ENCODE peak calls at places on chromosomes 16 and 17, in five cellular contexts. U, W, J, V and M are unnamed samples.

GRCh38 chr16:54998834-54999233 is 68.2 kb downstream of the IRX5 start:
- DNase-seq in U (no peak), W (no peak), J (no peak), V (no peak), M (no peak)

GRCh38 chr17:81510798-81511549 is 1.6 kb downstream of the ACTG1 start:
- DNase-seq in U (no peak), W (no peak), J (no peak), V (no peak), M (no peak)

GRCh38 chr17:16371742-16372141 is 9.1 kb upstream of the UBB start:
- DNase-seq in U (peak), W (no peak), J (no peak), V (peak), M (no peak)

GRCh38 chr17:59154721-59155438 is at the start of gene SKA2:
- DNase-seq in U (peak), W (peak), J (peak), V (no peak), M (peak)

GRCh38 chr17:7713782-7714181 is 3.8 kb upstream of the DNAH2 start:
- DNase-seq in U (no peak), W (no peak), J (no peak), V (no peak), M (no peak)

GRCh38 chr17:50199211-50199633 is 2.2 kb downstream of the COL1A1 start:
- DNase-seq in U (no peak), W (no peak), J (no peak), V (no peak), M (no peak)

GRCh38 chr16:67475051-67475450 is 5.9 kb downstream of the ATP6V0D1 start:
- DNase-seq in U (no peak), W (no peak), J (no peak), V (no peak), M (no peak)

GRCh38 chr17:44921122-44921882 is 6.0 kb upstream of the GFAP start:
- DNase-seq in U (no peak), W (peak), J (peak), V (no peak), M (peak)

GRCh38 chr17:3012926-3013581 is 50.4 kb downstream of the OR1D5 start:
- DNase-seq in U (peak), W (peak), J (peak), V (peak), M (peak)

GRCh38 chr17:32484628-32485027 is 2.2 kb upstream of the CDK5R1 start:
- DNase-seq in U (no peak), W (no peak), J (no peak), V (no peak), M (no peak)

GRCh38 chr16:59593256-59593655 is 859.1 kb upstream of the GOT2 start:
- DNase-seq in U (peak), W (no peak), J (no peak), V (peak), M (no peak)

GRCh38 chr17:70375813-70376448 is 206.6 kb downstream of the KCNJ2 start:
- DNase-seq in U (no peak), W (no peak), J (no peak), V (no peak), M (no peak)

GRCh38 chr17:70378005-70378404 is 208.7 kb downstream of the KCNJ2 start:
- DNase-seq in U (peak), W (no peak), J (no peak), V (no peak), M (peak)

GRCh38 chr17:70374496-70374895 is 205.2 kb downstream of the KCNJ2 start:
- DNase-seq in U (no peak), W (no peak), J (no peak), V (no peak), M (no peak)

GRCh38 chr17:70375406-70375805 is 206.1 kb downstream of the KCNJ2 start:
- DNase-seq in U (no peak), W (no peak), J (no peak), V (no peak), M (peak)

DNA sequence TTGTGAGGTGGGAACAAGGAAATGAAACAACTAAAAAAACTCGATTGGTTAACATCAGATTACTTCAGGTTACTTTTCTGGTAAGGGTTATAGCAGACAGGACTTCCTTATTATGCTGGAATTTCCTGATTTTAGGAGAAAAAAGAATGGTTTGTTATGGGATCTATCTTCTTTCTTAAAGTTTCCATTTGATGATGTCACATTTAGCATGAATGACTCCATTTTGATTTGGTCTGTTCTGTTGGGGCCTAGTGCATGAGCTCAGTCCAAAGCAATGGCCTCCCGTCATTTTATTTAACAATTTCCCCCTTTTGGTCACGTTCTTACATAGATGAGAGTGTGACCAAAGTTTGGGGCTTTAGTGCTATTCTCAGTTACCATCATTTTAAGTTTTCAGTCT is 210.7 kb downstream of the KCNJ2 start:
- DNase-seq in U (no peak), W (no peak), J (no peak), V (no peak), M (no peak)
- H3K4me3 ChIP-seq in U (no peak), W (no peak), J (no peak), V (no peak), M (no peak)

DNA sequence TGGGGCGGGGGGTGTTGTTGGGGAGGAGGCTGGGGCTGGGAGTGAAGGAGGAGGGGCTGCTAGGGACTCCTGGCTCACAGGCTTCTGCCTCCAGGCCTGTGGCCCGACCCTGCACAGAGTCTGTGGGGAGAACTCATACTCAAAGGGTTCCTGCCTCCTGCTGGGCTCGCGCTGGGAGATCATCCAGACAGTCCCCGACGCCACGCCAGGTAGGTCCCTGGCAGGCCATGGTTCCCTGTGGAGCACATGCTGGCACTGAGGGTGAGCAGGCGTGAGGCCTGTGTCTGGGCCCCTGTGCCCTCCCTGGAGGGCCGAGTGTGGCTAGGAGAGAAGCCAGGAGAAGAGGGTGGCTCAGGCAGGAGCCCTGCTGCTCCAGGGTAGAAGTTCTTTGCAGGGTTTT is 4.6 kb downstream of the ITGAD start:
- DNase-seq in U (no peak), W (no peak), J (no peak), V (no peak), M (no peak)
- H4K8ac ChIP-seq in U (no peak), W (no peak), J (no peak), V (no peak), M (no peak)

GRCh38 chr17:73943416-73943770 is 260.1 kb upstream of the RPL38 start:
- DNase-seq in U (no peak), W (no peak), J (no peak), V (no peak), M (no peak)
- H3K4me3 ChIP-seq in U (no peak), W (no peak), J (no peak), V (no peak), M (no peak)

GRCh38 chr16:4618645-4619418 is 4.1 kb upstream of the UBALD1 start:
- DNase-seq in U (no peak), W (no peak), J (no peak), V (no peak), M (no peak)
- H4K8ac ChIP-seq in U (no peak), W (no peak), J (no peak), V (no peak), M (no peak)

GRCh38 chr16:72848045-72848410 is 199.9 kb downstream of the ZFHX3 start:
- DNase-seq in U (no peak), W (no peak), J (no peak), V (no peak), M (no peak)
- H3K4me3 ChIP-seq in U (no peak), W (no peak), J (no peak), V (no peak), M (no peak)

GRCh38 chr17:18224053-18224427 is 1.4 kb upstream of the LLGL1 start:
- DNase-seq in U (no peak), W (no peak), J (no peak), V (no peak), M (no peak)

GRCh38 chr17:18224428-18225120 is 861 bp upstream of the LLGL1 start:
- DNase-seq in U (peak), W (peak), J (peak), V (peak), M (peak)

GRCh38 chr17:18226284-18226945 is 980 bp downstream of the LLGL1 start:
- DNase-seq in U (no peak), W (no peak), J (no peak), V (peak), M (no peak)

GRCh38 chr17:18225562-18226283 is at the start of gene LLGL1:
- DNase-seq in U (peak), W (peak), J (no peak), V (no peak), M (no peak)

DNA sequence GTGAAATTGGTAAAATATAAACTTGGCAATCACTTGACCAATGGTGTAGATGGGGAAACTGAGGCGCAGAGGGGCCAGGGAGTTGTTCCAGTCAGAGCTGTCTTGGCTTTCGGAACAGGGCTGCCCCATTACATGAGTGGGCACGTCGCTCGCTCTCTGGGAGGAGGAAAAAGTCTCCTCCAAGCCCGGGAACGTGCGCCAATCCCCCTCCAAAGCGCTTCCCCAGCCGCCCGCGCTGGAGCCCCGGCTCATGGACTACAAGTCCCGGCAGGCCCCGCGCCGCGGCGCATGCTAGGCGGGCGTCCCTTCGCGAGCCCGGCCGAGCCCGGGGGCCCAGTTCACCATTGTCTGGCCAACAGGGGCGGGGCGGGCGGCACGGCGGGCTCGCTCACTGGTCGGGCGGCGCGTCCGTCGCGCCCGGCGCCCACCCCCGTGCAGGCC is 294 bp upstream of the LLGL1 start:
- DNase-seq in U (peak), W (peak), J (peak), V (peak), M (peak)
- H4K8ac ChIP-seq in U (peak), W (peak), J (peak), V (peak), M (no peak)

GRCh38 chr17:40317345-40317873 is 8.4 kb downstream of the RARA start:
- DNase-seq in U (peak), W (peak), J (no peak), V (peak), M (peak)

GRCh38 chr17:40316571-40317344 is 7.8 kb downstream of the RARA start:
- DNase-seq in U (peak), W (peak), J (no peak), V (peak), M (peak)

GRCh38 chr17:40315206-40315605 is 6.2 kb downstream of the RARA start:
- DNase-seq in U (no peak), W (no peak), J (no peak), V (no peak), M (no peak)

GRCh38 chr17:40314557-40314953 is 5.6 kb downstream of the RARA start:
- DNase-seq in U (peak), W (no peak), J (no peak), V (peak), M (no peak)

DNA sequence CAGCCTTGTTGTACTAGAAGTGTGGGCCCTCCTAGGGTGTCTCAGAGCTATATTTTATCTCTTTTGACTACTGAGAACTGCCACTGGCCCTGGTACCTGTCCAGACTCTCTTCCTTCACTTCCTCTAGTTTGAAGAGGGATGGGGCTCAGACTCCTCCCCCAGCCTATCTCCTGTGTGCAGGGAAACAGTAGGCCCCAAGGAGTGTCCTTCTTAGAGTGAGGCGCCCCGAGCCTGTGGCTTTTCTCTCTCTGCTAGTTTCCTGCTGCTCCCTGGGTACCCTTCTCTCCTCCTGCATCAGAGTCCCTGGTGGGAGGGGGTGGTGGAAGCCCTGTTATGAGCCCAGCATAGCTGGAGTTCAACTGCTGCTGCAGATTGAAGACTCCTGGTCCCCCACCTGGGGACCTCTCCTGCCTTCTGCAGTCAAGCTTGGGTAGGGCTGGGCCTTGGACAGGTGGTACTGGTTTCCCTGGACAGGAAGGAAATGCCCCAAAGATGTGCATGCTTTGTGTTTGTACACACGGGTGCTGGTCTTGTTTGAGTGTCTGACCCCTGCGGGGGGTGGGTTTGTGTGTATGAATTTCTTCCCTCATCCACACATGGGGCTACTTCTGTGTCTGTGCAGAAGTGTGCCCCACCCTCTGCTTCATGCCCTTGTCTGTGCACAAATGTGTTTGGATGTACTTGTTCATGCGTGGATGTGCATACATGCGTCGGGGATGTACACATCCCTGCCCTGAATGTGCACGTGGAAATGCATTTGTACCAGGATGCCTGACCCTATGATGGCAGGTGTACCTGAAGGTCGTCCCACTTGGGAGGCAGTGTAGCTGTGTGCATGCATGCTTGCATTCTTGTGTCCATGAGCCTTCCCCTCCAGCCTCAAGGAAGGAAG is 6.9 kb downstream of the RARA start:
- DNase-seq in U (no peak), W (no peak), J (no peak), V (no peak), M (no peak)
- H3K4me3 ChIP-seq in U (no peak), W (peak), J (peak), V (no peak), M (no peak)

DNA sequence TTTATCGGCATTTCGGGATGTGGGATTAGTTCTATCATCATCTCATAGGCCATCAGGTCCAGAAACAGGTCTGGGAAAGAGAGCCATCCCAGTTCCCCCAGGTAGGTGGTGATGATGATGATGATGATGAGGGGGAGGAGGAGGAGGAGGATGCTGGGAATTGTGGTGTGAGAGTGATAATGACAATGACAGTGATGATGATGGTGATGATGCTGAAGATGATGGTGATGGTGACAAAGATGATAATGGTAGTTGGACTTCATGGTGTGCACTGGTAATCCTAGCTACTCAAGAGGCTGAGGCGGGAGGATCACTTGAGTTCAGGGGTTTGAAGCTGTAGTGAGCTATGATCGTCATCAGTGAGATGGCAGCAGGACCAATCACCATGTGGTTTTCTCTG is 16.3 kb upstream of the GCSH start:
- DNase-seq in U (no peak), W (no peak), J (no peak), V (no peak), M (no peak)
- H4K8ac ChIP-seq in U (no peak), W (no peak), J (no peak), V (no peak), M (no peak)

DNA sequence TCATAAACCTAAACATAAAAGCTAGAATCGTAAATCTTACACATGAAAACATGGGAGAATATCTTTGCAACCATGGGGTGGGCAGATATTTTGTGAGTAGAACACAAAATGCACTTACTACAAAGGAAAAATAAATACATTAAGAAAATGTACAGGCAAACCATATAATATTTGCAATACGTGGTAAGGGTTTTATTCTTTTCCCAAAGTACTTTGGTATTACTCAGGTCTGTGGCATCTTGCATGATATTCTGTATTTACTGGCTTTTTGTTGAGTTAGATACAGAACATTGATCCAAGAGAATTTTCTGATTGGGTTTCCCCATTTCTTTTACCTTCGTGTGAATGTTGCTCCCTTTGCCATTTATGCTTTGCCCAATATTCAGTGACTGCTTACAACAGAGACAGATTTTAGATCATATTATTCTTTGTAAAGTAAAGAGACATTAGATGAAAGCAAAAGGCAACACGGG is 33.0 kb upstream of the ARHGAP17 start:
- DNase-seq in U (no peak), W (no peak), J (no peak), V (no peak), M (no peak)
- H3K4me3 ChIP-seq in U (peak), W (no peak), J (no peak), V (peak), M (no peak)

DNA sequence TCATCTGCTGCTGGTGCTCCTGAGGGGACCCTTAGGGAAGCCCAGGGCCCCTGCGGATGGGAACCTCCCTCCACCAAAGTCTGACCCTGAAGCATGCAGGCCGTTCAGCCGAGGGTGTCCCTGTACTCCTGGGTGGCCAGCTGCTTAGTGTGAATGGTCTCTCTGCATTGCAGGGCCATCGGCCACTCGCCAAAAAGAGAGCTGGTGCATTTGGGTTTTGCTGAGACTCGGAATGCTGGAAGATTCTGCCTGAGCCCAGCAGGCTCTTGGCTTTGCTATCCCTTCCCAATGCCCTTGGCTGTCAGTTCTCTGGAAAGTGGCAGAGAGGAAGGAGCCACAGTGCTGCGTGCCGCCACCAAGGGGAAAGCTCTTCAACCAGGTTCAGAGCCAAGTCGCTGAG is 2.8 kb downstream of the MEOX1 start:
- DNase-seq in U (no peak), W (no peak), J (no peak), V (no peak), M (no peak)
- H4K8ac ChIP-seq in U (no peak), W (peak), J (no peak), V (no peak), M (no peak)